ENCODE peak calls at places on chromosomes 6 and 20, in seven cellular contexts. L is heart left ventricle, C is Peyer's patch, A is A549, V is uterus, Q is IMR-90, F is transverse colon. D is an unnamed sample.

GRCh38 chr6:114058435-114058834 is 87.5 kb upstream of the HDAC2 start:
- DNase-seq in F (no peak), V (no peak), Q (no peak), A (no peak), C (no peak), L (no peak), D (no peak)

GRCh38 chr6:166862287-166862977 is 93.9 kb downstream of the RNASET2 start:
- DNase-seq in V (no peak), C (no peak), L (peak; percentile 69), Q (no peak), F (no peak), A (peak; percentile 5), D (no peak)

GRCh38 chr20:32336918-32337347 is 21.2 kb upstream of the ASXL1 start:
- DNase-seq in C (no peak), L (no peak), V (no peak), Q (peak; percentile 54), F (no peak), A (peak; percentile 44), D (no peak)

GRCh38 chr6:160891690-160892089 is 99.9 kb upstream of the MAP3K4 start:
- DNase-seq in A (no peak), C (no peak), L (no peak), V (no peak), Q (no peak), F (no peak), D (no peak)

GRCh38 chr20:32527052-32527446 is 58.1 kb downstream of the NOL4L start:
- DNase-seq in Q (no peak), V (no peak), F (no peak), L (no peak), C (no peak), A (no peak), D (no peak)

GRCh38 chr6:111872521-111873177 is 603 bp downstream of the FYN start:
- DNase-seq in Q (peak; percentile 30), V (peak; percentile 71), C (peak; percentile 61), F (peak; percentile 34), L (peak; percentile 75), A (no peak), D (peak; percentile 25)

GRCh38 chr6:16712250-16712930 is 48.9 kb downstream of the ATXN1 start:
- DNase-seq in L (no peak), F (no peak), Q (no peak), C (no peak), V (no peak), A (no peak), D (no peak)

GRCh38 chr20:50513169-50514034 is 3.2 kb downstream of the PTPN1 start:
- DNase-seq in C (no peak), Q (peak; percentile 80), A (no peak), L (no peak), V (no peak), F (no peak), D (no peak)

GRCh38 chr6:151179321-151179720 is 60.4 kb upstream of the AKAP12 start:
- DNase-seq in V (no peak), A (no peak), F (no peak), L (no peak), Q (peak; percentile 80), C (no peak), D (no peak)

GRCh38 chr20:8808180-8808535 is 260.7 kb upstream of the PLCB4 start:
- DNase-seq in F (no peak), C (no peak), L (no peak), Q (no peak), V (no peak), A (no peak), D (no peak)

GRCh38 chr6:50720623-50721022 is 7.3 kb downstream of the TFAP2D start:
- DNase-seq in F (no peak), V (no peak), A (no peak), L (no peak), C (no peak), Q (no peak), D (no peak)

GRCh38 chr6:106495014-106495413 is 134.3 kb downstream of the RTN4IP1 start:
- DNase-seq in F (no peak), Q (no peak), A (no peak), V (no peak), C (no peak), L (no peak), D (no peak)

GRCh38 chr6:1535295-1535694 is 74.4 kb upstream of the FOXC1 start:
- DNase-seq in C (no peak), F (no peak), V (no peak), L (no peak), A (no peak), Q (no peak), D (peak; percentile 68)

GRCh38 chr6:151240861-151241642 is 1.3 kb downstream of the AKAP12 start:
- DNase-seq in C (peak; percentile 51), A (peak; percentile 40), Q (peak; percentile 73), F (peak; percentile 28), L (peak; percentile 71), V (peak; percentile 62), D (peak; percentile 44)

GRCh38 chr6:56757585-56757984 is 114.9 kb upstream of the DST start:
- DNase-seq in L (no peak), F (peak; percentile 52), C (no peak), V (no peak), A (no peak), Q (peak; percentile 71), D (no peak)

GRCh38 chr6:135832186-135832585 is 19.3 kb upstream of the PDE7B start:
- DNase-seq in V (no peak), L (no peak), F (no peak), A (no peak), C (no peak), Q (no peak), D (no peak)

GRCh38 chr6:37276916-37277509 is 19.1 kb upstream of the TMEM217 start:
- DNase-seq in L (no peak), F (no peak), Q (no peak), A (no peak), V (no peak), C (no peak), D (no peak)
- TF ChIP-seq POLR2A in L (no peak), F (no peak), Q (no peak), A (no peak), V (no peak), C (peak; percentile 19), D (no peak)

GRCh38 chr20:1827974-1828785 is 67.0 kb upstream of the SIRPA start:
- DNase-seq in L (peak; percentile 82), A (peak; percentile 47), F (peak; percentile 65), Q (no peak), V (no peak), C (peak; percentile 68), D (no peak)
- TF ChIP-seq POLR2A in L (peak; percentile 43), A (no peak), F (no peak), Q (no peak), V (no peak), C (no peak), D (no peak)

GRCh38 chr6:30614843-30615218 is 2.2 kb downstream of the PPP1R10 start:
- DNase-seq in V (peak; percentile 95), C (peak; percentile 64), Q (peak; percentile 98), L (peak; percentile 72), F (peak; percentile 88), A (peak; percentile 76), D (peak; percentile 40)
- TF ChIP-seq POLR2A in V (peak; percentile 88), C (peak; percentile 29), Q (no peak), L (peak; percentile 87), F (peak; percentile 63), A (peak; percentile 35), D (no peak)

DNA sequence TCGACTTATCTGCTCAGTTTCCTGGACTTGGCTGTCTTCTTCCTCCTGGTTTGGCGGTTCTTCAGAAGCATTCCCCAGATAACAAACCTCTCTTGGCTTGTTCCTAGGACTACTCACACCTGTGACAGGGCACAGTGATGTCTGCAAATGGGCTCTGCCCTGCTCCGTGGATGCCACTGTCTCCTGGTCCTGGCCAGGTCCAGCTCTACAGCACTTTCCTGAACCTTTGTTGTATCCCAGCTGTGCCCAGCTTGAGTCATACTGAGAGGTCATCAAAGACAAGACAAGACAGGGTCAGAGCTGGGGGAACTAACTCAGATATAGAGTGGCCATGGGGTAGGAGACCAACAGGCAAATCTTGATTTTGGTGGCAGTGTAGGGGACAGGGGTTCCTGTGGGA is 102.7 kb upstream of the SLC22A23 start:
- DNase-seq in F (no peak), A (no peak), Q (no peak), V (no peak), C (no peak), L (no peak), D (no peak)
- TF ChIP-seq POLR2A in F (no peak), A (no peak), Q (no peak), V (no peak), C (no peak), L (no peak), D (no peak)

DNA sequence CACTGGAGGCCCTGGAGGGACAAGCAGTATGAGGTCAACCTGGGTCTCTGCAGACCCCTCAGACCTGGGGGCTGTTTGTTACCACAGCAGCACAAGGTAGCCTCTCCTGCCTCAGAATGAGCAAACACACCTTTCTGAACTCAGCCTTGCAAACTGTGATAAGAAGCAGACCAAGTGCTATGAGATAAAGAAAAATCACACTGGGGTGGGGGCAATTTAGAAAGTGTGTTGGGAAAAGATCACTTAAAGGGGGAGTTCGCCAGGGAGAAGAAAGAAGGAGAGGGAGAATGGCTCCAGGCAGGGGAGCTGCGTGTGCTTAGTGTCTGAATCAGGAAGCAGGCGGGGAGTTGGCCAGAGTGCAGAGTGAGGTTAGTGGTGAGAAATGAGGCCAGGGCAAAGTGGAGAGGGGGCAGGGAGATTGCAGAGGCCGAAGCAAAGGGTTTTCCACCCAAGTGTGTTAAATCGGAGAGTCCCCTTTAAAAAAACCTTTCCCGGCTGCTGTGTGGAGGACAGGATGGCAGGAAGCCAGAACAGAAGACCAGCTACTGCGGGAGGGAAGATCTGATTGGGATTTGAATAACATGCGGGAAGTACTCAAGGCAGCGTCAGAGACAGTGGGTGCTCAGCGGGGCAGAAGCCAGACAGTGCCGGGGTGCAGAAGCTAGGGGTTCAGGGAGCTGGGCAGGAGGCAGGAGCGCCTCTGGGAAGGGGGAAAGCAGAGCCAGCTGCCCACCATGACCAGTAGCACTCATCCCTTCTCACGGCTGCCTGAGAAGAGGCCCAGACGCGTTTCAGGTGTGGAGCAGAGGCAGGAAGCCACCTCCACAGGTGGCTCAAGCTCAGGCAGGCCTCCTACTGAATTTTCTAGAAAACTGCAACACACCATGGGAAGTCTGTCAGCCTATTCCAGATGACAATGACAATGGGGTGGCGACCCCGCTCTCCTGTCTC is 9.0 kb downstream of the ADA start:
- DNase-seq in F (peak; percentile 71), L (peak; percentile 79), V (peak; percentile 62), Q (peak; percentile 82), A (peak; percentile 56), C (peak; percentile 75), D (peak; percentile 73)
- TF ChIP-seq POLR2A in F (no peak), L (no peak), V (no peak), Q (no peak), A (no peak), C (no peak), D (no peak)